ENCODE peak calls at places on chromosomes 11 and 22, in five cellular contexts. F, J, K, C and X are unnamed samples.

GRCh38 chr11:69463181-69463891 is 18.1 kb upstream of the LINC01488 start:
- DNase-seq in K (no peak), F (no peak), J (peak), C (peak), X (no peak)

GRCh38 chr11:71183878-71184277 is 68.5 kb downstream of the SHANK2 start:
- DNase-seq in F (no peak), K (no peak), J (no peak), C (no peak), X (no peak)

GRCh38 chr22:22395230-22395629 is 113.3 kb downstream of the ZNF280B start:
- DNase-seq in C (no peak), F (no peak), J (no peak), K (no peak), X (no peak)

GRCh38 chr11:71135112-71135511 is 117.3 kb downstream of the SHANK2 start:
- DNase-seq in K (no peak), J (no peak), C (no peak), F (no peak), X (no peak)

GRCh38 chr11:6630632-6631291 is 11.5 kb upstream of the TPP1 start:
- DNase-seq in K (no peak), F (no peak), J (no peak), C (no peak), X (no peak)

GRCh38 chr22:35838849-35839646 is 121.4 kb downstream of the APOL5 start:
- DNase-seq in J (no peak), C (peak), F (peak), K (no peak), X (no peak)

GRCh38 chr22:25774575-25775026 is 32.6 kb downstream of the MYO18B start:
- DNase-seq in K (no peak), C (no peak), J (no peak), F (no peak), X (no peak)

GRCh38 chr22:36237462-36238347 is 1.6 kb downstream of the APOL2 start:
- DNase-seq in F (no peak), K (no peak), C (no peak), J (no peak), X (no peak)

GRCh38 chr22:28442264-28442950 is 237.2 kb downstream of the TTC28 start:
- DNase-seq in J (peak), F (peak), K (peak), C (peak), X (peak)

GRCh38 chr11:47215366-47215925 is 672 bp downstream of the DDB2 start:
- DNase-seq in F (no peak), J (no peak), K (no peak), C (no peak), X (no peak)

GRCh38 chr11:125627236-125627910 is 2.4 kb downstream of the CHEK1 start:
- DNase-seq in J (no peak), K (no peak), C (no peak), F (no peak), X (no peak)

GRCh38 chr11:63682045-63682915 is 980 bp downstream of the RTN3 start:
- DNase-seq in K (no peak), J (no peak), F (peak), C (peak), X (peak)

GRCh38 chr11:121352301-121352891 is 59.8 kb downstream of the SC5D start:
- DNase-seq in C (peak), F (no peak), K (no peak), J (no peak), X (no peak)

GRCh38 chr22:49934891-49935557 is 16.6 kb downstream of the CRELD2 start:
- DNase-seq in F (peak), K (peak), J (peak), C (peak), X (peak)

GRCh38 chr11:118883368-118884071 is at the start of gene CXCR5:
- DNase-seq in C (no peak), J (no peak), F (no peak), K (no peak), X (peak)

GRCh38 chr22:20058989-20059770 is 20.9 kb upstream of the DGCR8 start:
- DNase-seq in J (no peak), C (no peak), F (no peak), K (no peak), X (no peak)

GRCh38 chr22:32644252-32645100 is 157.0 kb upstream of the TIMP3 start:
- DNase-seq in K (peak), F (peak), J (peak), C (peak), X (peak)

GRCh38 chr22:50622723-50623327 is 5.1 kb downstream of the ARSA start:
- DNase-seq in J (no peak), C (no peak), F (no peak), K (no peak), X (no peak)

GRCh38 chr11:2742611-2743426 is 43.0 kb upstream of the KCNQ1OT1 start:
- DNase-seq in F (no peak), J (peak), K (no peak), C (peak), X (no peak)

GRCh38 chr11:76668362-76669155 is 2.0 kb downstream of the LRRC32 start:
- DNase-seq in C (no peak), K (no peak), F (no peak), J (peak), X (no peak)

GRCh38 chr11:57761301-57762234 is at the start of gene CTNND1:
- DNase-seq in K (no peak), F (peak), C (peak), J (peak), X (no peak)

GRCh38 chr11:44192701-44193100 is 97.2 kb downstream of the EXT2 start:
- DNase-seq in C (no peak), K (no peak), J (no peak), F (no peak), X (no peak)

GRCh38 chr11:12626616-12627015 is 47.6 kb upstream of the TEAD1 start:
- DNase-seq in J (no peak), K (no peak), F (no peak), C (no peak), X (no peak)

GRCh38 chr11:12629601-12630313 is 44.5 kb upstream of the TEAD1 start:
- DNase-seq in F (no peak), K (no peak), J (no peak), C (no peak), X (no peak)

GRCh38 chr11:12628322-12628721 is 45.9 kb upstream of the TEAD1 start:
- DNase-seq in C (no peak), K (no peak), F (no peak), J (no peak), X (no peak)

GRCh38 chr11:12634329-12634728 is 39.9 kb upstream of the TEAD1 start:
- DNase-seq in C (no peak), F (no peak), J (no peak), K (no peak), X (no peak)

DNA sequence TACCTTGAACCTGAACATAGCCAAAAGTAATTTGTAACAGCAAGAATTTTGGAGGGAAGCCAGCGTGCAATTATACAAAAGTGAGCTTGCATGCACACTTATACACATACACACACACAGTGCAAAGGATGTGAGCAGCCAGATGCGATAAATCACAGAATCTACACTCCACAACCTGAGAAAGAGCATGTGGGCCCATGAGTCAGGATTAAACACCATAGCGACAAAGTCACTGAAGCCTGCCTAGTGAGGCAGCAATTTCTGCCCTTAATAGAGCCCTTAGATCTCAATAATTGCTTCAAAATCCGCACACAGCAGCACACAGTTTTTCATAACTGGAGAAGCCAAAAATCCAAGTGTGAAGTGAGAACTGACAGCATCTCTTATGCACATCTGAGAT is 42.6 kb upstream of the TEAD1 start:
- DNase-seq in F (no peak), K (no peak), J (no peak), C (no peak), X (no peak)
- H3K4me3 ChIP-seq in F (no peak), K (no peak), J (no peak), C (no peak), X (no peak)

GRCh38 chr11:809287-810039 is at the start of gene RPLP2:
- DNase-seq in J (peak), K (peak), F (peak), C (peak), X (peak)
- H3K4me3 ChIP-seq in J (peak), K (peak), F (peak), C (peak), X (peak)

DNA sequence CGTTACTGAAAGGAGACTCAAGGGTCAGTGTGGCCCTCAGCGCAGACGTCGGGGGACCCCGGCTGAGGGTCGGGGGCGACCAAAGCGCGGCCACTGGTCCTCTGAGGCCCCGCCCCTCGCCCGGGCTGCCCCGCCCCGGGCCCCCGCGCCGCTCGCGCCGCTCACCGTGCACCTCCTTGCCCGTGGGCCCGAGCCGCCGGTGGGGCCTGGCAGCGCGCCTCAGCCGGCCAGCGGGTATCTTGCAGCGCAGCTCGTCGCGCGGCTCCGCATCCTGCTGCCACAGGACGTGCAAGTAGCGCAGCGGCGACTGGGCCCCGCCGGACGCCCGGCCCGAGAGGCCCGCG is 416 bp downstream of the ANKRD54 start:
- DNase-seq in C (peak), K (peak), F (no peak), J (no peak), X (no peak)
- H3K4me3 ChIP-seq in C (peak), K (peak), F (peak), J (peak), X (peak)

GRCh38 chr11:73343076-73343833 is 32.9 kb upstream of the RELT start:
- DNase-seq in K (no peak), J (no peak), C (no peak), F (peak), X (no peak)
- H3K4me3 ChIP-seq in K (no peak), J (peak), C (no peak), F (no peak), X (no peak)